ENCODE peak calls at places on chromosomes 5 and 9, in four cellular contexts. L is K562, D is SK-N-SH, W is HepG2. R is an unnamed sample.

GRCh38 chr5:168404366-168404765 is 81.9 kb upstream of the RARS1 start:
- DNase-seq in W (no peak), D (no peak), L (no peak), R (no peak)

GRCh38 chr5:96626956-96627355 is 35.2 kb upstream of the CAST start:
- DNase-seq in W (peak), L (no peak), D (no peak), R (no peak)

GRCh38 chr5:11760940-11761603 is 143.2 kb downstream of the CTNND2 start:
- DNase-seq in D (no peak), W (no peak), L (no peak), R (no peak)

GRCh38 chr5:110757118-110757729 is 18.4 kb downstream of the SLC25A46 start:
- DNase-seq in W (peak), L (peak), D (no peak), R (no peak)

GRCh38 chr5:176985516-176985915 is 21.1 kb downstream of the UIMC1 start:
- DNase-seq in W (no peak), D (no peak), L (no peak), R (no peak)

GRCh38 chr5:36054646-36055045 is 12.0 kb downstream of the UGT3A2 start:
- DNase-seq in L (no peak), W (no peak), D (no peak), R (peak)

GRCh38 chr9:98455957-98456621 is 200.6 kb upstream of the TBC1D2 start:
- DNase-seq in L (no peak), W (no peak), D (no peak), R (no peak)

GRCh38 chr5:143938230-143938629 is 126.3 kb downstream of the HMHB1 start:
- DNase-seq in W (no peak), D (no peak), L (no peak), R (no peak)

GRCh38 chr9:91422832-91423711 is 560 bp downstream of the NFIL3 start:
- DNase-seq in L (peak), W (peak), D (no peak), R (peak)

GRCh38 chr9:22863106-22863505 is 416.5 kb downstream of the DMRTA1 start:
- DNase-seq in W (no peak), D (no peak), L (no peak), R (no peak)

GRCh38 chr5:178304016-178304415 is 71.4 kb upstream of the PHYKPL start:
- DNase-seq in L (no peak), W (no peak), D (no peak), R (no peak)

GRCh38 chr5:108372369-108372768 is 9.5 kb downstream of the FBXL17 start:
- DNase-seq in L (no peak), W (no peak), D (no peak), R (no peak)

GRCh38 chr9:125329978-125330377 is 68.4 kb downstream of the GAPVD1 start:
- DNase-seq in L (no peak), W (no peak), D (no peak), R (no peak)

GRCh38 chr5:177607452-177608192 is 7.7 kb downstream of the B4GALT7 start:
- DNase-seq in L (peak), D (peak), W (peak), R (peak)

GRCh38 chr5:36528588-36528987 is 77.8 kb upstream of the SLC1A3 start:
- DNase-seq in L (no peak), W (no peak), D (no peak), R (no peak)

GRCh38 chr5:106374956-106375355 is 1295.8 kb downstream of the EFNA5 start:
- DNase-seq in D (no peak), L (no peak), W (no peak), R (no peak)

GRCh38 chr9:3507395-3508077 is 18.3 kb downstream of the RFX3 start:
- DNase-seq in L (peak), D (no peak), W (no peak), R (peak)

GRCh38 chr9:128218518-128219389 is 15.6 kb downstream of the DNM1 start:
- DNase-seq in D (peak), L (peak), W (peak), R (peak)

GRCh38 chr5:10266839-10267238 is 16.8 kb downstream of the CCT5 start:
- DNase-seq in W (no peak), L (no peak), D (no peak), R (no peak)

GRCh38 chr9:131997076-131997475 is 82.6 kb downstream of the MED27 start:
- DNase-seq in L (no peak), W (no peak), D (peak), R (no peak)

GRCh38 chr5:112367400-112367799 is 51.7 kb downstream of the EPB41L4A start:
- DNase-seq in W (no peak), L (no peak), D (no peak), R (no peak)

GRCh38 chr9:100466828-100467220 is 6.1 kb upstream of the TMEFF1 start:
- DNase-seq in L (no peak), D (no peak), W (no peak), R (no peak)

GRCh38 chr9:33877727-33878489 is 60.9 kb downstream of the UBE2R2 start:
- DNase-seq in W (no peak), L (no peak), D (no peak), R (no peak)

GRCh38 chr5:159586941-159587340 is 256.7 kb upstream of the IL12B start:
- DNase-seq in L (no peak), W (no peak), D (no peak), R (no peak)

GRCh38 chr5:100901851-100902341 is 1.2 kb downstream of the ST8SIA4 start:
- DNase-seq in D (no peak), L (no peak), W (no peak), R (peak)

GRCh38 chr5:120476063-120476462 is 12.0 kb downstream of the PRR16 start:
- DNase-seq in L (no peak), D (peak), W (no peak), R (no peak)

GRCh38 chr5:67272453-67273130 is 76.0 kb upstream of the CD180 start:
- DNase-seq in W (no peak), L (no peak), D (no peak), R (no peak)

GRCh38 chr5:14787801-14788579 is 83.6 kb downstream of the ANKH start:
- DNase-seq in L (no peak), W (no peak), D (no peak), R (no peak)

GRCh38 chr5:148374693-148375360 is 8.9 kb upstream of the FBXO38 start:
- DNase-seq in W (peak), L (peak), D (peak), R (peak)

GRCh38 chr5:156475831-156476551 is 149.0 kb downstream of the SGCD start:
- DNase-seq in D (no peak), L (no peak), W (no peak), R (no peak)

GRCh38 chr9:29039258-29039657 is 1466.0 kb upstream of the C9orf72 start:
- DNase-seq in L (no peak), D (no peak), W (no peak), R (no peak)

GRCh38 chr5:129664336-129664937 is 83.5 kb upstream of the MINAR2 start:
- DNase-seq in D (peak), W (peak), L (peak), R (no peak)

GRCh38 chr9:132794730-132795380 is 83.2 kb downstream of the AK8 start:
- DNase-seq in D (no peak), W (no peak), L (peak), R (no peak)

GRCh38 chr9:87479801-87480201 is 17.9 kb upstream of the DAPK1 start:
- DNase-seq in W (peak), D (no peak), L (peak), R (peak)

GRCh38 chr9:114497727-114498382 is 7.4 kb downstream of the WHRN start:
- DNase-seq in D (no peak), L (no peak), W (no peak), R (no peak)

GRCh38 chr5:14264605-14265316 is 121.6 kb downstream of the TRIO start:
- DNase-seq in L (peak), D (peak), W (peak), R (peak)

GRCh38 chr5:39076757-39077475 is 2.7 kb upstream of the RICTOR start:
- DNase-seq in L (peak), D (no peak), W (no peak), R (no peak)

GRCh38 chr9:734831-735511 is 106.5 kb upstream of the DMRT1 start:
- DNase-seq in D (no peak), W (peak), L (no peak), R (no peak)

GRCh38 chr5:32426440-32427151 is 17.9 kb downstream of the ZFR start:
- DNase-seq in L (no peak), D (no peak), W (no peak), R (no peak)

GRCh38 chr9:113289091-113289490 is 13.6 kb downstream of the PRPF4 start:
- DNase-seq in L (no peak), D (no peak), W (no peak), R (no peak)
- TF ChIP-seq GABPA in L (no peak), D (no peak), W (no peak), R (no peak)

DNA sequence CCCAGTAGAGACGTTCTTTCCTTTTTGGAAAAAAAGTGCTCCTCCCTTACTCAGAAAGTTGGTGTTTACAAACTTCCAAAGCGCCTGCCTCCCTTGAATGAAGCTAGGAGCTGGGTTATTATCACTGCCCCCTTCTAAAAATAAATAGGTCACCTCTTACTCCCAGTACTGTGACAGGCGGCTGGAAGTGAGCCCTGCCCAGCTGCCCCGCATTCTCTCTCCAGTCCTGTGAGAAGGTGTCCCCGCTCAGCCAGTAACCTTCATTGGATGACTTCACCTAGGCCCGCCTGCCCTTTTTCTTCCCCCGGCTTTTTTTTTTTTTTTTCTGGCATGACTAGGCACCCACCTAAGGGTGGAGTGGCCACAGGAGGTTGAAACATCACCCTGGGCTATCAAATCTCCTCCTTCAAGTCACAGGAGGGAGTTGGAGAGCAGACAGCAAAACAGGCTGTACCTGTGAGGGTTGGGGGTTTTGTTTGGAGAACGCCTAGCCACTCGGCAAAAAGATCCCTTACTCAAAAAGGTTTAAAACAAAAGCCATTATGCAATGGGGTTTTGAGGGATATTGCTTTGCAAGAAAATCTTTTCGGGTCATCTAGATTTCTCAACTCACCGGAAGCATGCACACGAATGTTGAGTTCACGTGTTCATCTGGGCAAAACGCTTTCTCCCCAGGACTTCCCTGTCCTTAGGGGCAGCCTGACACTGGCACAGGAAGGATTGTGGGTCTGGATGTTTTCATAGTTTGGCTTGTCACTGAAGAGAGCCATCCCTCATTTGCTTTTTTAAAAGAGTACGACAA is 43.3 kb upstream of the ZNF622 start:
- DNase-seq in L (peak), W (no peak), D (no peak), R (peak)
- H3K4me3 ChIP-seq in L (no peak), W (no peak), D (no peak), R (peak)

GRCh38 chr5:169914766-169915165 is 65.5 kb downstream of the INSYN2B start:
- DNase-seq in L (no peak), D (no peak), W (no peak), R (no peak)
- TF ChIP-seq GABPA in L (no peak), D (no peak), W (no peak), R (no peak)

DNA sequence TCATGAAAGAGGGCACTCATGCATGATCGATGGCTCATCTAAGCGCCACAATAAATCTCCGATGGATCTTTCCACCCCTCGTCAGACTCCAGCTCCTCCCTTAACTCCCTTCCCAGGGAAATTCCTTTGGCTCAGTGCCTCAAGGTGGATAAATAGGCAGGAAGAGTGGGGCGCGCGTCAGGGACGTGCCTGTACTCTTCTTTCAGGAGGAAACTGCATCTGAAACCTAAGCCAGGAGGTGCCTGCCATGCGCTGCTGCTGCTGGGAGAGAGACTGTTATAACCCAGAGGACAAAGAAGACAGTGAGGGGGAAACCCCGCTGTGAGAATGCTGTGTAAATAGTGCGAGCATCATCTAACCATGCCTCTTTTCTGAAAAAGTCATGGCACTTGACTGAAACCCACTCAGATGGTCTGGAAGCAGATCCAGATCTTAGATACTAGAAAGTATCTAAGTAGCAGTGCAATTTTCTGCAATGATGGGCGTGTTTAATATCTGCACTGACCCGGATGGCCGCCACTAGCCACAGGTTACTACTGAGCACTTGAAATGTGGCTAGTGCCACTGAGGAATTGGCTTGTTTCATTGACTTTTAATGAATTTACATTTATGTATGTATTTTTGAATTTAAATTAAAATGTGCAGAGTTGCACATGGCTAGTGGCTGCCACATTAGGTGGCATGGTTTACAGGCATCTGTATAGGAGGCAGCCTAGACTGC is 120.3 kb upstream of the BASP1 start:
- DNase-seq in D (no peak), W (no peak), L (no peak), R (no peak)
- H3K4me3 ChIP-seq in D (no peak), W (no peak), L (no peak), R (no peak)

GRCh38 chr5:173429489-173430150 is 101.4 kb upstream of the STC2 start:
- DNase-seq in W (no peak), D (no peak), L (no peak), R (no peak)
- TF ChIP-seq GABPA in W (no peak), D (no peak), L (no peak), R (no peak)

GRCh38 chr5:125440905-125441304 is 694.5 kb upstream of the ZNF608 start:
- DNase-seq in W (no peak), L (no peak), D (no peak), R (no peak)
- H3K4me3 ChIP-seq in W (no peak), L (no peak), D (no peak), R (no peak)